ENCODE peak calls at places on chromosome 13, in five cellular contexts. V, A, I, B and H are unnamed samples.

GRCh38 chr13:31996611-31997010 is 35.0 kb upstream of the FRY start:
- DNase-seq in B (no peak), A (no peak), V (no peak), I (no peak), H (no peak)

GRCh38 chr13:43877788-43878187 is 1.8 kb downstream of the CCDC122 start:
- DNase-seq in B (no peak), A (no peak), V (no peak), I (no peak), H (no peak)

GRCh38 chr13:21528616-21529015 is 69.5 kb upstream of the ZDHHC20 start:
- DNase-seq in V (no peak), B (no peak), A (no peak), I (no peak), H (no peak)

GRCh38 chr13:32001392-32001768 is 30.2 kb upstream of the FRY start:
- DNase-seq in V (peak), A (peak), I (peak), B (peak), H (no peak)

GRCh38 chr13:95948646-95949045 is 104.6 kb downstream of the UGGT2 start:
- DNase-seq in B (no peak), I (no peak), A (no peak), V (no peak), H (no peak)

GRCh38 chr13:33229446-33230177 is 55.9 kb downstream of the STARD13 start:
- DNase-seq in B (no peak), I (peak), A (no peak), V (no peak), H (no peak)

GRCh38 chr13:26062853-26063444 is 11.1 kb upstream of the SHISA2 start:
- DNase-seq in I (peak), V (peak), B (no peak), A (peak), H (no peak)

GRCh38 chr13:114120486-114121430 is 11.7 kb downstream of the RASA3 start:
- DNase-seq in V (no peak), B (no peak), I (no peak), A (no peak), H (no peak)

GRCh38 chr13:54573186-54573585 is 1544.6 kb downstream of the OLFM4 start:
- DNase-seq in V (no peak), I (no peak), B (no peak), A (peak), H (no peak)

GRCh38 chr13:64551755-64552154 is 2678.4 kb downstream of the PCDH9 start:
- DNase-seq in I (no peak), V (peak), A (no peak), B (no peak), H (no peak)

GRCh38 chr13:108352599-108352998 is 83.1 kb downstream of the TNFSF13B start:
- DNase-seq in A (no peak), V (no peak), I (no peak), B (no peak), H (no peak)

GRCh38 chr13:100636441-100636840 is 38.2 kb downstream of the TMTC4 start:
- DNase-seq in I (no peak), A (no peak), B (no peak), V (no peak), H (no peak)

GRCh38 chr13:114204894-114205293 is 25.8 kb downstream of the CFAP97D2 start:
- DNase-seq in I (no peak), B (no peak), V (no peak), A (no peak), H (no peak)

GRCh38 chr13:48783181-48783630 is 129.5 kb downstream of the CYSLTR2 start:
- DNase-seq in B (no peak), V (peak), A (no peak), I (peak), H (no peak)

GRCh38 chr13:40096357-40096911 is 441.0 kb downstream of the COG6 start:
- DNase-seq in V (no peak), B (no peak), I (no peak), A (no peak), H (no peak)

GRCh38 chr13:27170521-27171243 is 929 bp downstream of the USP12 start:
- DNase-seq in I (peak), A (peak), B (peak), V (peak), H (no peak)

GRCh38 chr13:96052655-96053002 is 572 bp downstream of the UGGT2 start:
- DNase-seq in V (peak), I (peak), B (peak), A (peak), H (peak)

GRCh38 chr13:21584973-21585592 is 18.9 kb downstream of the MICU2 start:
- DNase-seq in B (no peak), A (no peak), V (no peak), I (no peak), H (no peak)

GRCh38 chr13:75704942-75705320 is 68.8 kb downstream of the LMO7 start:
- DNase-seq in V (peak), B (no peak), I (no peak), A (peak), H (no peak)

GRCh38 chr13:77898097-77898496 is 20.5 kb downstream of the EDNRB start:
- DNase-seq in V (no peak), B (no peak), I (no peak), A (no peak), H (peak)

GRCh38 chr13:37375071-37375470 is 223.5 kb downstream of the POSTN start:
- DNase-seq in I (no peak), V (no peak), A (no peak), B (no peak), H (no peak)

GRCh38 chr13:66359910-66360552 is 870.1 kb downstream of the PCDH9 start:
- DNase-seq in A (no peak), B (no peak), V (no peak), I (no peak), H (no peak)

GRCh38 chr13:46721054-46721453 is 75.9 kb downstream of the ESD start:
- DNase-seq in V (peak), A (peak), I (peak), B (peak), H (no peak)

GRCh38 chr13:24271611-24272451 is 37.5 kb upstream of the C1QTNF9 start:
- DNase-seq in B (no peak), V (no peak), I (peak), A (no peak), H (peak)

GRCh38 chr13:30928971-30929370 is 3.5 kb upstream of the TEX26 start:
- DNase-seq in A (no peak), B (no peak), I (no peak), V (no peak), H (no peak)
- TF ChIP-seq JUNB in A (no peak), B (no peak), I (no peak), V (no peak), H (no peak)

DNA sequence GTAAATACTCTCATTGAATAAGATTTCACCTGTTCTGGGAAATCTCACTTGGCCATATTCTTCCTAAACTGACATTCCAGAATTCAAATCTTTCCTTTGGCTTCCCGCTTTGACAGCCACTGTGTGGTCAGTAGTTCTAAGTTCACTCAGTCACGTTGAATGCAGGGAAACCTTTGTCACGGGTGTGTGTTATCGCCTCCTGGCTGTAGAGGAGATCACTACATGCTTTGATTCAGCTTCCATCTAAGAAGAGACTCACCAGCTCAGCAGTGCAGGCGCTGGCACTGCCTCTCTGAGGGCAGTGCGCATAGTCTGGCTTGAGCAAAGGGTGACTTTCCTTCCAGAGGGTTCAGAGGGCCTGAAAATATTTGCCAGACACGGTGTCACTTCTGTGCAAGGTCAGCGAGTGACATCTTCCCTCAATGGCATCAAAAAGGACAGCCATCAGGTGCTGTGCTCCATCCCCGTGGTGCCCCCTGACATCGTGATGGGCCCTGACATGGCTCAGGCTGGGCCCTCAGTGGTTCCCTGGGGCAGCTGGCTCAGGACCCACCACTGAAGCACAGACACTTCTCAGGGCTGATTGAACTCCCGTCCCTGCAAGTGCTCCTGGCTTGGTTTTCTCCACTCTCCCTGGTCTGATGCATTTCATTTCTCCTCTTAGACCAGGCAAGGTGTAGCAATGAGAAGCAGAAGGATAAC is 635.4 kb upstream of the ARGLU1 start:
- DNase-seq in B (no peak), I (peak), V (peak), A (peak), H (no peak)
- TF ChIP-seq JUNB in B (no peak), I (no peak), V (no peak), A (no peak), H (no peak)

GRCh38 chr13:34561033-34561432 is 381.0 kb upstream of the NBEA start:
- DNase-seq in A (no peak), I (no peak), V (no peak), B (no peak), H (no peak)
- TF ChIP-seq JUNB in A (no peak), I (no peak), V (no peak), B (no peak), H (no peak)

GRCh38 chr13:109703250-109703649 is 83.1 kb downstream of the IRS2 start:
- DNase-seq in I (no peak), V (no peak), A (no peak), B (no peak), H (no peak)

GRCh38 chr13:109699628-109700071 is 86.7 kb downstream of the IRS2 start:
- DNase-seq in A (peak), V (no peak), B (no peak), I (no peak), H (no peak)

GRCh38 chr13:109698779-109699178 is 87.6 kb downstream of the IRS2 start:
- DNase-seq in I (no peak), A (no peak), V (no peak), B (no peak), H (no peak)

GRCh38 chr13:109697936-109698335 is 88.4 kb downstream of the IRS2 start:
- DNase-seq in V (no peak), B (no peak), I (no peak), A (no peak), H (no peak)

DNA sequence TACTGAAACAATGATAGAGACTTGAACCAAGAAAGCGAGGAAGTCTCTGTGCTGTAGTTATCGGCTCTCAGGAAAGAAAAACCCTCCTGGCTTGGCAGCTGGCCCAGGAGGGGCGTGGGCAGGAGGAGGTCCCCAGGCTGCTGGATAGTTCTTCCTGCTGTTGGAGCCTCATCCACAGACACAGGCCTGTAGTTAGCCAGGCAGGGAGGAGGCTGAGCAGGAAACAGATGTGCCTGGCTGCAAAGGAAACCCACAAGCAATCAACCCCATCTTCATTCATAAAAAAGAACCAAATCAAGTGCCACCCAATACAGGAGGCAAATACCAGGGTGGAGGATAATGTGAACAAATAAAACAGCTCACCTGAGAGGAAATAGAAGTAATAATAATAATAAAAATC is 86.2 kb downstream of the IRS2 start:
- DNase-seq in I (no peak), B (peak), V (peak), A (no peak), H (no peak)
- TF ChIP-seq JUNB in I (no peak), B (no peak), V (no peak), A (no peak), H (no peak)

GRCh38 chr13:60584976-60585375 is 188.0 kb downstream of the TDRD3 start:
- DNase-seq in V (no peak), I (no peak), B (no peak), A (peak), H (no peak)

GRCh38 chr13:60583196-60583908 is 186.3 kb downstream of the TDRD3 start:
- DNase-seq in I (peak), V (no peak), A (peak), B (no peak), H (no peak)

GRCh38 chr13:60583911-60584753 is 187.1 kb downstream of the TDRD3 start:
- DNase-seq in V (peak), B (peak), I (no peak), A (peak), H (no peak)
- TF ChIP-seq JUNB in V (no peak), B (no peak), I (no peak), A (no peak), H (no peak)